ENCODE peak calls at places on chromosome 14, in nine cellular contexts. One of them, this sample, is unnamed.

GRCh38 chr14:20969336-20969735 is 14.0 kb downstream of the RNASE2 start:
- DNase-seq in aorta: no peak
- DNase-seq in CD8-positive, alpha-beta T cell: no peak
- DNase-seq in CD8-positive, alpha-beta memory T cell: no peak
- DNase-seq in colonic mucosa: no peak
- DNase-seq in H1: no peak
- DNase-seq in transverse colon: no peak
- DNase-seq in ovary: no peak
- DNase-seq in right cardiac atrium: no peak
- DNase-seq in this sample: no peak

GRCh38 chr14:104085889-104086201 is 345 bp downstream of the ASPG start:
- DNase-seq in aorta: peak; percentile 74
- DNase-seq in CD8-positive, alpha-beta T cell: no peak
- DNase-seq in CD8-positive, alpha-beta memory T cell: no peak
- DNase-seq in colonic mucosa: no peak
- DNase-seq in H1: no peak
- DNase-seq in transverse colon: no peak
- DNase-seq in ovary: no peak
- DNase-seq in right cardiac atrium: no peak
- DNase-seq in this sample: no peak

GRCh38 chr14:58191763-58192596 is 8.0 kb upstream of the ACTR10 start:
- DNase-seq in aorta: no peak
- DNase-seq in CD8-positive, alpha-beta T cell: no peak
- DNase-seq in CD8-positive, alpha-beta memory T cell: no peak
- DNase-seq in colonic mucosa: no peak
- DNase-seq in H1: no peak
- DNase-seq in transverse colon: no peak
- DNase-seq in ovary: no peak
- DNase-seq in right cardiac atrium: no peak
- DNase-seq in this sample: no peak

GRCh38 chr14:30559638-30560071 is 697 bp downstream of the G2E3 start:
- DNase-seq in aorta: no peak
- DNase-seq in CD8-positive, alpha-beta T cell: no peak
- DNase-seq in CD8-positive, alpha-beta memory T cell: no peak
- DNase-seq in colonic mucosa: no peak
- DNase-seq in H1: no peak
- DNase-seq in transverse colon: no peak
- DNase-seq in ovary: no peak
- DNase-seq in right cardiac atrium: no peak
- DNase-seq in this sample: no peak

GRCh38 chr14:23094666-23095195 is at the start of gene ACIN1:
- DNase-seq in aorta: peak; percentile 100
- DNase-seq in CD8-positive, alpha-beta T cell: peak; percentile 83
- DNase-seq in CD8-positive, alpha-beta memory T cell: no peak
- DNase-seq in colonic mucosa: peak; percentile 85
- DNase-seq in H1: no peak
- DNase-seq in transverse colon: no peak
- DNase-seq in ovary: no peak
- DNase-seq in right cardiac atrium: peak; percentile 88
- DNase-seq in this sample: no peak

GRCh38 chr14:21071225-21072041 is 1.3 kb downstream of the ARHGEF40 start:
- DNase-seq in aorta: peak; percentile 96
- DNase-seq in CD8-positive, alpha-beta T cell: peak; percentile 32
- DNase-seq in CD8-positive, alpha-beta memory T cell: peak; percentile 30
- DNase-seq in colonic mucosa: peak; percentile 86
- DNase-seq in H1: no peak
- DNase-seq in transverse colon: peak; percentile 85
- DNase-seq in ovary: peak; percentile 87
- DNase-seq in right cardiac atrium: peak; percentile 96
- DNase-seq in this sample: no peak

GRCh38 chr14:24094839-24095195 is 706 bp downstream of the PCK2 start:
- DNase-seq in aorta: peak; percentile 78
- DNase-seq in CD8-positive, alpha-beta T cell: no peak
- DNase-seq in CD8-positive, alpha-beta memory T cell: no peak
- DNase-seq in colonic mucosa: no peak
- DNase-seq in H1: no peak
- DNase-seq in transverse colon: no peak
- DNase-seq in ovary: no peak
- DNase-seq in right cardiac atrium: no peak
- DNase-seq in this sample: no peak

GRCh38 chr14:103745424-103745823 is 29.8 kb downstream of the ZFYVE21 start:
- DNase-seq in aorta: peak; percentile 5
- DNase-seq in CD8-positive, alpha-beta T cell: no peak
- DNase-seq in CD8-positive, alpha-beta memory T cell: no peak
- DNase-seq in colonic mucosa: no peak
- DNase-seq in H1: no peak
- DNase-seq in transverse colon: no peak
- DNase-seq in ovary: no peak
- DNase-seq in right cardiac atrium: no peak
- DNase-seq in this sample: no peak

GRCh38 chr14:93332032-93332852 is 594 bp downstream of the BTBD7 start:
- DNase-seq in aorta: peak; percentile 88
- DNase-seq in CD8-positive, alpha-beta T cell: no peak
- DNase-seq in CD8-positive, alpha-beta memory T cell: peak; percentile 34
- DNase-seq in colonic mucosa: peak; percentile 54
- DNase-seq in H1: no peak
- DNase-seq in transverse colon: peak; percentile 73
- DNase-seq in ovary: no peak
- DNase-seq in right cardiac atrium: peak; percentile 85
- DNase-seq in this sample: no peak

GRCh38 chr14:90487031-90487430 is 90.2 kb downstream of the CALM1 start:
- DNase-seq in aorta: no peak
- DNase-seq in CD8-positive, alpha-beta T cell: no peak
- DNase-seq in CD8-positive, alpha-beta memory T cell: no peak
- DNase-seq in colonic mucosa: no peak
- DNase-seq in H1: no peak
- DNase-seq in transverse colon: no peak
- DNase-seq in ovary: no peak
- DNase-seq in right cardiac atrium: peak; percentile 71
- DNase-seq in this sample: no peak

GRCh38 chr14:92641306-92641705 is 107.1 kb downstream of the LGMN start:
- DNase-seq in aorta: no peak
- DNase-seq in CD8-positive, alpha-beta T cell: no peak
- DNase-seq in CD8-positive, alpha-beta memory T cell: no peak
- DNase-seq in colonic mucosa: no peak
- DNase-seq in H1: no peak
- DNase-seq in transverse colon: no peak
- DNase-seq in ovary: no peak
- DNase-seq in right cardiac atrium: no peak
- DNase-seq in this sample: no peak

GRCh38 chr14:44041700-44042099 is 465.4 kb downstream of the FSCB start:
- DNase-seq in aorta: no peak
- DNase-seq in CD8-positive, alpha-beta T cell: no peak
- DNase-seq in CD8-positive, alpha-beta memory T cell: no peak
- DNase-seq in colonic mucosa: no peak
- DNase-seq in H1: no peak
- DNase-seq in transverse colon: no peak
- DNase-seq in ovary: no peak
- DNase-seq in right cardiac atrium: no peak
- DNase-seq in this sample: no peak

GRCh38 chr14:71060795-71061455 is 153.7 kb downstream of the PCNX1 start:
- DNase-seq in aorta: no peak
- DNase-seq in CD8-positive, alpha-beta T cell: no peak
- DNase-seq in CD8-positive, alpha-beta memory T cell: no peak
- DNase-seq in colonic mucosa: no peak
- DNase-seq in H1: no peak
- DNase-seq in transverse colon: no peak
- DNase-seq in ovary: no peak
- DNase-seq in right cardiac atrium: no peak
- DNase-seq in this sample: no peak

GRCh38 chr14:50820786-50821185 is 10.2 kb downstream of the NIN start:
- DNase-seq in aorta: no peak
- DNase-seq in CD8-positive, alpha-beta T cell: no peak
- DNase-seq in CD8-positive, alpha-beta memory T cell: no peak
- DNase-seq in colonic mucosa: no peak
- DNase-seq in H1: no peak
- DNase-seq in transverse colon: no peak
- DNase-seq in ovary: no peak
- DNase-seq in right cardiac atrium: no peak
- DNase-seq in this sample: no peak

GRCh38 chr14:46054526-46054925 is 597.1 kb downstream of the RPL10L start:
- DNase-seq in aorta: no peak
- DNase-seq in CD8-positive, alpha-beta T cell: no peak
- DNase-seq in CD8-positive, alpha-beta memory T cell: no peak
- DNase-seq in colonic mucosa: no peak
- DNase-seq in H1: no peak
- DNase-seq in transverse colon: no peak
- DNase-seq in ovary: no peak
- DNase-seq in right cardiac atrium: no peak
- DNase-seq in this sample: no peak

GRCh38 chr14:101111620-101112290 is 208.2 kb upstream of the RTL1 start:
- DNase-seq in aorta: peak; percentile 70
- DNase-seq in CD8-positive, alpha-beta T cell: no peak
- DNase-seq in CD8-positive, alpha-beta memory T cell: no peak
- DNase-seq in colonic mucosa: peak; percentile 12
- DNase-seq in H1: no peak
- DNase-seq in transverse colon: no peak
- DNase-seq in ovary: no peak
- DNase-seq in right cardiac atrium: no peak
- DNase-seq in this sample: no peak

GRCh38 chr14:65879218-65880009 is 466.9 kb downstream of the FUT8 start:
- DNase-seq in aorta: no peak
- DNase-seq in CD8-positive, alpha-beta T cell: no peak
- DNase-seq in CD8-positive, alpha-beta memory T cell: no peak
- DNase-seq in colonic mucosa: no peak
- DNase-seq in H1: no peak
- DNase-seq in transverse colon: no peak
- DNase-seq in ovary: no peak
- DNase-seq in right cardiac atrium: no peak
- DNase-seq in this sample: no peak

GRCh38 chr14:24051162-24051788 is 534 bp upstream of the CARMIL3 start:
- DNase-seq in aorta: no peak
- DNase-seq in CD8-positive, alpha-beta T cell: no peak
- DNase-seq in CD8-positive, alpha-beta memory T cell: no peak
- DNase-seq in colonic mucosa: peak; percentile 71
- DNase-seq in H1: no peak
- DNase-seq in transverse colon: peak; percentile 52
- DNase-seq in ovary: no peak
- DNase-seq in right cardiac atrium: no peak
- DNase-seq in this sample: no peak

GRCh38 chr14:99239661-99240092 is 32.3 kb downstream of the BCL11B start:
- DNase-seq in aorta: no peak
- DNase-seq in CD8-positive, alpha-beta T cell: no peak
- DNase-seq in CD8-positive, alpha-beta memory T cell: no peak
- DNase-seq in colonic mucosa: no peak
- DNase-seq in H1: no peak
- DNase-seq in transverse colon: no peak
- DNase-seq in ovary: no peak
- DNase-seq in right cardiac atrium: no peak
- DNase-seq in this sample: no peak
- H3K4me1 ChIP-seq in aorta: no peaks in the 10 kb centered on the region
- H3K4me1 ChIP-seq in CD8-positive, alpha-beta T cell: peaks cover 98% of the 10 kb centered on the region
- H3K4me1 ChIP-seq in CD8-positive, alpha-beta memory T cell: peaks cover 99% of the 10 kb centered on the region
- H3K4me1 ChIP-seq in colonic mucosa: no peaks in the 10 kb centered on the region
- H3K4me1 ChIP-seq in H1: peaks cover 29% of the 10 kb centered on the region
- H3K4me1 ChIP-seq in transverse colon: peaks cover 14% of the 10 kb centered on the region
- H3K4me1 ChIP-seq in ovary: no peaks in the 10 kb centered on the region
- H3K4me1 ChIP-seq in right cardiac atrium: no peaks in the 10 kb centered on the region
- H3K4me1 ChIP-seq in this sample: peaks cover 30% of the 10 kb centered on the region

GRCh38 chr14:69816216-69816615 is 19.2 kb upstream of the SLC10A1 start:
- DNase-seq in aorta: no peak
- DNase-seq in CD8-positive, alpha-beta T cell: no peak
- DNase-seq in CD8-positive, alpha-beta memory T cell: no peak
- DNase-seq in colonic mucosa: no peak
- DNase-seq in H1: no peak
- DNase-seq in transverse colon: no peak
- DNase-seq in ovary: no peak
- DNase-seq in right cardiac atrium: no peak
- DNase-seq in this sample: no peak
- H3K27me3 ChIP-seq in aorta: no peaks in the 10 kb centered on the region
- H3K27me3 ChIP-seq in CD8-positive, alpha-beta T cell: no peaks in the 10 kb centered on the region
- H3K27me3 ChIP-seq in CD8-positive, alpha-beta memory T cell: no peaks in the 10 kb centered on the region
- H3K27me3 ChIP-seq in colonic mucosa: no peaks in the 10 kb centered on the region
- H3K27me3 ChIP-seq in H1: no peaks in the 10 kb centered on the region
- H3K27me3 ChIP-seq in transverse colon: peaks cover 13% of the 10 kb centered on the region
- H3K27me3 ChIP-seq in ovary: no peaks in the 10 kb centered on the region
- H3K27me3 ChIP-seq in right cardiac atrium: no peaks in the 10 kb centered on the region
- H3K27me3 ChIP-seq in this sample: no peaks in the 10 kb centered on the region

DNA sequence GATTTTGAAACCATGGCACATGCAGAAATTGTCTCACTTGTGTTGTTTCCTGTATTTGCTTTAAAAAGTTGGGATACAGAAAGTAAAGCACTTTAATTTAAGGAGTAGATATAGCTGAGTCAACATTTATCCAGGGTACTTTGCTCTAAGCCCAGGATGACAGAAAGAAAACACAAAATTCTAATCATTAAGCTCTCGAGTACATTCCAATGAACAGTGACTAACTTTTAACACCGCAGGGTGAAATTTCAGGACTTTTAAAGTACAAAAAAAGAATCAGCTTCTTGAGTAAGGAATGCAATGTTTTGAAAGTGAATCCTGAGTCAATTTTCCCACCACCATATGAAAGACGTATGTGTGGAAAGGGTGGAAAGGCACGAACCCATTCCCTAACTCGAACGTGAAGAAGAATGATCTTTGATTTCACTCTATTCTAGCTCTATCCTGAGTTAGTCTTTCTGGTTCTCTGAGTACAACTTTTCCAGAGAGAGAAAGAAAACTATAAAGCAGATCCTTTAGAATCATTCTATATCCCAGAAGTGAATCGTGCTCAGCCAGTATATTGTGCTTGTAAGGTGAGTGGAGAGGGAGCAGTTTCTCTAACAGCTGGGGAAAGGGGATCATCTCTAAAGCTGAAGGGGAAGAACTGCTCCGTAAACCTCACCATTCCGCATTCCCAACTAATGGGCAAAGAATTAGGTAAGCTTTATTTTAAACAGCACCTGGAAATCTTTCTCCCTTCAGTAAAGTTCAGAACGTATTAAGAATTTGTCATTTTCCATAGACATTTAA is 779.0 kb upstream of the FLRT2 start:
- DNase-seq in aorta: no peak
- DNase-seq in CD8-positive, alpha-beta T cell: no peak
- DNase-seq in CD8-positive, alpha-beta memory T cell: no peak
- DNase-seq in colonic mucosa: no peak
- DNase-seq in H1: no peak
- DNase-seq in transverse colon: no peak
- DNase-seq in ovary: no peak
- DNase-seq in right cardiac atrium: no peak
- DNase-seq in this sample: no peak
- H3K4me3 ChIP-seq in aorta: no peak overlapping the region
- H3K4me3 ChIP-seq in CD8-positive, alpha-beta T cell: no peak overlapping the region
- H3K4me3 ChIP-seq in CD8-positive, alpha-beta memory T cell: no peak overlapping the region
- H3K4me3 ChIP-seq in colonic mucosa: no peak overlapping the region
- H3K4me3 ChIP-seq in H1: no peak overlapping the region
- H3K4me3 ChIP-seq in transverse colon: no peak overlapping the region
- H3K4me3 ChIP-seq in ovary: no peak overlapping the region
- H3K4me3 ChIP-seq in right cardiac atrium: no peak overlapping the region
- H3K4me3 ChIP-seq in this sample: no peak overlapping the region

GRCh38 chr14:61564623-61565091 is 130.7 kb upstream of the HIF1A start:
- DNase-seq in aorta: no peak
- DNase-seq in CD8-positive, alpha-beta T cell: no peak
- DNase-seq in CD8-positive, alpha-beta memory T cell: no peak
- DNase-seq in colonic mucosa: no peak
- DNase-seq in H1: no peak
- DNase-seq in transverse colon: no peak
- DNase-seq in ovary: no peak
- DNase-seq in right cardiac atrium: no peak
- DNase-seq in this sample: no peak
- H3K4me1 ChIP-seq in aorta: no peaks in the 10 kb centered on the region
- H3K4me1 ChIP-seq in CD8-positive, alpha-beta T cell: peaks cover 10% of the 10 kb centered on the region
- H3K4me1 ChIP-seq in CD8-positive, alpha-beta memory T cell: peaks cover 24% of the 10 kb centered on the region
- H3K4me1 ChIP-seq in colonic mucosa: peaks cover 20% of the 10 kb centered on the region
- H3K4me1 ChIP-seq in H1: peaks cover 12% of the 10 kb centered on the region
- H3K4me1 ChIP-seq in transverse colon: peaks cover 45% of the 10 kb centered on the region
- H3K4me1 ChIP-seq in ovary: peaks cover 14% of the 10 kb centered on the region
- H3K4me1 ChIP-seq in right cardiac atrium: peaks cover 13% of the 10 kb centered on the region
- H3K4me1 ChIP-seq in this sample: peaks cover 69% of the 10 kb centered on the region

This sample was measured in esophagus squamous epithelium.